ENCODE peak calls at places on chromosomes 4 and X, in eight cellular contexts. T is cardiac fibroblast, V is AG20443, W is mesothelial cell of epicardium, H is endothelial cell, X is AG10803, I is left lung, M is astrocyte of the spinal cord. R is an unnamed sample.

GRCh38 chr4:67697860-67698655 is 2.9 kb downstream of the UBA6 start:
- DNase-seq in T (no peak), V (no peak), M (no peak), X (no peak), H (no peak), W (no peak), I (no peak), R (no peak)

GRCh38 chrX:71118985-71119535 is 664 bp downstream of the MED12 start:
- DNase-seq in V (no peak), H (no peak), X (no peak), M (no peak), T (no peak), I (no peak), W (no peak), R (no peak)

GRCh38 chrX:45497290-45497689 is 296.6 kb upstream of the DIPK2B start:
- DNase-seq in X (peak; percentile 32), W (no peak), I (no peak), H (no peak), V (no peak), T (no peak), M (no peak), R (peak; percentile 85)

GRCh38 chr4:80309301-80310004 is 26.1 kb upstream of the CFAP299 start:
- DNase-seq in M (peak; percentile 93), V (peak; percentile 81), T (peak; percentile 86), X (peak; percentile 90), W (no peak), H (no peak), I (no peak), R (peak; percentile 94)

GRCh38 chr4:171846232-171846631 is 33.0 kb downstream of the GALNTL6 start:
- DNase-seq in I (no peak), V (peak; percentile 38), X (peak; percentile 60), H (peak; percentile 82), M (peak; percentile 52), T (peak; percentile 35), W (no peak), R (peak; percentile 24)

GRCh38 chrX:25278341-25278740 is 262.6 kb upstream of the ARX start:
- DNase-seq in I (no peak), X (no peak), H (no peak), W (no peak), M (no peak), T (no peak), V (no peak), R (no peak)

GRCh38 chr4:103046416-103047290 is 27.1 kb upstream of the SLC9B1 start:
- DNase-seq in T (peak; percentile 67), I (no peak), W (no peak), H (peak; percentile 24), V (peak; percentile 58), X (peak; percentile 42), M (peak; percentile 44), R (peak; percentile 51)

GRCh38 chrX:109448539-109448938 is 33.3 kb downstream of the GUCY2F start:
- DNase-seq in M (no peak), V (no peak), H (no peak), X (no peak), W (no peak), I (no peak), T (peak; percentile 0), R (no peak)

GRCh38 chr4:23822181-23822580 is 67.7 kb downstream of the PPARGC1A start:
- DNase-seq in V (no peak), I (no peak), W (no peak), T (no peak), X (no peak), H (no peak), M (no peak), R (peak; percentile 52)